ENCODE peak calls at places on chromosomes 13 and 19, in five cellular contexts. D, T, S, L and G are unnamed samples.

GRCh38 chr19:7928741-7929701 is 3.1 kb upstream of the CTXN1 start:
- DNase-seq in T (no peak), S (peak; percentile 91), D (no peak), L (peak; percentile 88), G (peak; percentile 84)

GRCh38 chr13:99228737-99229691 is 28.4 kb downstream of the UBAC2 start:
- DNase-seq in L (peak; percentile 87), D (no peak), T (peak; percentile 73), S (no peak), G (no peak)

GRCh38 chr19:39416626-39417120 is 4.2 kb downstream of the PLEKHG2 start:
- DNase-seq in D (no peak), S (no peak), T (no peak), L (no peak), G (no peak)

GRCh38 chr19:2010135-2010668 is 5.3 kb downstream of the BTBD2 start:
- DNase-seq in D (no peak), T (no peak), L (no peak), S (no peak), G (no peak)

GRCh38 chr19:2491130-2491801 is 15.3 kb downstream of the GADD45B start:
- DNase-seq in S (no peak), D (no peak), L (peak; percentile 84), T (no peak), G (no peak)

GRCh38 chr19:40302224-40303011 is 17.3 kb upstream of the AKT2 start:
- DNase-seq in L (no peak), T (no peak), S (peak; percentile 2), D (no peak), G (no peak)

GRCh38 chr13:25170554-25171107 is 1.5 kb downstream of the AMER2 start:
- DNase-seq in T (no peak), S (no peak), L (no peak), D (no peak), G (peak; percentile 33)

GRCh38 chr13:97194473-97194872 is 27.7 kb upstream of the MBNL2 start:
- DNase-seq in T (no peak), D (no peak), L (peak; percentile 78), S (no peak), G (no peak)

GRCh38 chr19:35592226-35592625 is 6.3 kb downstream of the PMIS2 start:
- DNase-seq in S (no peak), D (no peak), T (no peak), L (peak; percentile 37), G (peak; percentile 7)

GRCh38 chr19:13033819-13034611 is 38.7 kb downstream of the NFIX start:
- DNase-seq in T (no peak), D (peak; percentile 86), S (peak; percentile 89), L (peak; percentile 45), G (peak; percentile 23)

GRCh38 chr19:21697171-21697570 is 70.2 kb downstream of the ZNF100 start:
- DNase-seq in L (no peak), T (no peak), S (no peak), D (no peak), G (no peak)

GRCh38 chr13:63189712-63190111 is 1774.1 kb upstream of the PCDH20 start:
- DNase-seq in T (no peak), D (no peak), S (no peak), L (no peak), G (no peak)

GRCh38 chr13:77860621-77861020 is 58.0 kb downstream of the EDNRB start:
- DNase-seq in L (peak; percentile 93), D (no peak), S (no peak), T (no peak), G (no peak)

GRCh38 chr19:542173-542866 is 1.5 kb upstream of the GZMM start:
- DNase-seq in D (no peak), L (no peak), S (peak; percentile 75), T (no peak), G (no peak)

GRCh38 chr19:27775395-27775794 is 1437.6 kb downstream of the UQCRFS1 start:
- DNase-seq in S (no peak), T (no peak), L (no peak), D (no peak), G (no peak)

GRCh38 chr19:3360494-3361383 is 5.6 kb upstream of the NFIC start:
- DNase-seq in D (peak; percentile 85), S (peak; percentile 88), T (no peak), L (no peak), G (no peak)

GRCh38 chr19:44757735-44758505 is 9.4 kb downstream of the BCL3 start:
- DNase-seq in D (peak; percentile 88), S (peak; percentile 93), L (peak; percentile 63), T (no peak), G (no peak)

GRCh38 chr19:51681286-51681956 is 11.7 kb upstream of the SPACA6 start:
- DNase-seq in L (peak; percentile 27), T (no peak), S (no peak), D (no peak), G (no peak)

GRCh38 chr19:19600793-19601346 is 17.6 kb downstream of the PBX4 start:
- DNase-seq in L (no peak), T (no peak), S (no peak), D (no peak), G (no peak)

GRCh38 chr13:112808377-112809140 is 118.7 kb downstream of the ATP11A start:
- DNase-seq in S (no peak), T (no peak), L (no peak), D (no peak), G (no peak)
- H3K36me3 ChIP-seq in S (no peaks in the 10 kb centered on the region), T (peaks cover 5% of the 10 kb centered on the region), L (peaks cover 11% of the 10 kb centered on the region), D (peaks cover 59% of the 10 kb centered on the region), G (no peaks in the 10 kb centered on the region)

GRCh38 chr13:60427285-60427684 is 30.3 kb downstream of the TDRD3 start:
- DNase-seq in S (no peak), D (no peak), T (no peak), L (no peak), G (no peak)
- H3K4me3 ChIP-seq in S (no peak overlapping the region), D (no peak overlapping the region), T (no peak overlapping the region), L (no peak overlapping the region), G (no peak overlapping the region)

DNA sequence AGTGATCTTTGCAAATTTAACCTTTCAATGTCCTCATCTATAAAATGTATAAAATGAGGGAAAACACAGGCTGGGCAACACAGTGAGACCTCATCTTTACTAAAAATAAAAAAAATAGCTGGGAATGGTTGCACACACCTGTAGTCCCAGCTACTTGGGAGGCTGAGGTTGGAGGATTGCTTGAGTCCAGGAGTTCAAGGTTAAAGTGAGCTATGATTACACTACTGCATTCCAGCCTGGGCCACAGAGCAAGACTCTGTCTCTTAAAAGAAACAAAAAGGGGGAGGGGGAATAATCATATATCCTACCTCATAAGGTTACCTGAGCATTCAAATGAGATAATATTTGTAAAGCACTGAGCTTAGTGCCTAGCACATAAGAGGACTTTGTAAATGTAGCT is 5.8 kb downstream of the MTRF1 start:
- DNase-seq in L (no peak), D (no peak), T (no peak), S (no peak), G (no peak)
- H3K36me3 ChIP-seq in L (peaks cover 11% of the 10 kb centered on the region), D (peaks cover 55% of the 10 kb centered on the region), T (peaks cover 57% of the 10 kb centered on the region), S (no peaks in the 10 kb centered on the region), G (peaks cover 31% of the 10 kb centered on the region)

GRCh38 chr19:41447732-41448332 is 4.9 kb downstream of the ERICH4 start:
- DNase-seq in D (no peak), L (no peak), S (no peak), T (no peak), G (no peak)

GRCh38 chr19:41449865-41450178 is 6.9 kb downstream of the ERICH4 start:
- DNase-seq in T (no peak), D (no peak), S (no peak), L (no peak), G (no peak)

GRCh38 chr19:41452584-41453275 is 9.8 kb downstream of the ERICH4 start:
- DNase-seq in T (no peak), L (no peak), D (no peak), S (no peak), G (no peak)

GRCh38 chr19:41445575-41445974 is 2.6 kb downstream of the ERICH4 start:
- DNase-seq in D (no peak), S (no peak), T (no peak), L (no peak), G (no peak)

GRCh38 chr19:41449079-41449864 is 6.3 kb downstream of the ERICH4 start:
- DNase-seq in T (no peak), L (peak; percentile 61), D (peak; percentile 70), S (peak; percentile 91), G (peak; percentile 68)
- H3K4me3 ChIP-seq in T (peak overlapping the region; percentile 78), L (peak overlapping the region; percentile 31), D (peak overlapping the region; percentile 51), S (no peak overlapping the region), G (peak overlapping the region; percentile 22)

GRCh38 chr13:59534806-59535205 is 628.9 kb downstream of the DIAPH3 start:
- DNase-seq in L (no peak), D (no peak), T (no peak), S (no peak), G (no peak)

GRCh38 chr13:59542303-59542702 is 621.4 kb downstream of the DIAPH3 start:
- DNase-seq in S (no peak), L (no peak), T (peak; percentile 92), D (no peak), G (no peak)

GRCh38 chr13:59538512-59538911 is 625.2 kb downstream of the DIAPH3 start:
- DNase-seq in D (no peak), S (no peak), T (no peak), L (no peak), G (no peak)

GRCh38 chr13:59533561-59534337 is 630.0 kb downstream of the DIAPH3 start:
- DNase-seq in L (peak; percentile 34), T (no peak), S (no peak), D (no peak), G (no peak)

GRCh38 chr13:59537500-59537899 is 626.2 kb downstream of the DIAPH3 start:
- DNase-seq in S (no peak), D (no peak), T (no peak), L (no peak), G (no peak)
- H3K36me3 ChIP-seq in S (no peaks in the 10 kb centered on the region), D (no peaks in the 10 kb centered on the region), T (no peaks in the 10 kb centered on the region), L (no peaks in the 10 kb centered on the region), G (no peaks in the 10 kb centered on the region)

GRCh38 chr19:15297416-15298224 is 34.7 kb downstream of the BRD4 start:
- DNase-seq in L (peak; percentile 83), D (no peak), S (no peak), T (no peak), G (no peak)
- H3K4me3 ChIP-seq in L (no peak overlapping the region), D (peak overlapping the region; percentile 7), S (no peak overlapping the region), T (peak overlapping the region; percentile 11), G (no peak overlapping the region)

DNA sequence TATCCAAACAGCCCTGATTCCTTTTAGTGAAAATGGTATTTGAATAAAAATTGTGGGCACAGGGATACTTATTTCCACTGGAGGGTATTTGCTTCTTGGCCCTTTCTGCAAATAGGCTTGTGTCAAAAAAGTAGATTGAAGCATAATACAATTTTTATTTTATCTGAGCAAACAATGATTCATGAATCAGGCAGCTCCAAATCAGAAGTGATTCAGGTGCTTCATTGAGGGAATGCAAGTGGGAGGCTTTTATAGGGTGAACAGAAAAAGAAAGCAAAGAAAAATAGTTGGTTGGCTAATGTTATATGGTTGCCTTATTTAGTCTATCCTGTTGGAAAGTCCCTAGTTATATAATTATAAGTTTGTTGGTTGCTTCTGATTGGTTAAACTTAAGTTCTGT is 117.9 kb downstream of the ITGBL1 start:
- DNase-seq in T (no peak), S (no peak), D (no peak), L (peak; percentile 23), G (no peak)
- H3K36me3 ChIP-seq in T (no peaks in the 10 kb centered on the region), S (no peaks in the 10 kb centered on the region), D (no peaks in the 10 kb centered on the region), L (no peaks in the 10 kb centered on the region), G (no peaks in the 10 kb centered on the region)